ENCODE peak calls at places on chromosomes 6 and 20, in nine cellular contexts. R is brain microvascular endothelial cell; V is A549; T is CD8-positive, alpha-beta T cell; P is astrocyte of the spinal cord; B is HFF-Myc; H is DND-41; A is cardiac fibroblast; C is breast epithelium. N is an unnamed sample.

GRCh38 chr20:63699466-63700198 is 3.2 kb downstream of the TNFRSF6B start:
- DNase-seq in R (no peak), V (no peak), T (no peak), P (no peak), B (no peak), H (no peak), A (no peak), C (no peak), N (no peak)

GRCh38 chr6:19231878-19232519 is 605.2 kb upstream of the ID4 start:
- DNase-seq in R (no peak), V (no peak), T (no peak), P (no peak), B (no peak), H (no peak), A (no peak), C (no peak), N (no peak)

GRCh38 chr6:91485047-91485446 is 898.2 kb upstream of the MAP3K7 start:
- DNase-seq in R (no peak), V (no peak), T (no peak), P (no peak), B (no peak), H (no peak), A (no peak), C (no peak), N (no peak)

GRCh38 chr6:146550911-146551310 is 7.3 kb downstream of the RAB32 start:
- DNase-seq in R (no peak), V (no peak), T (no peak), P (no peak), B (no peak), H (no peak), A (peak), C (no peak), N (no peak)

GRCh38 chr6:13488015-13488895 is 855 bp upstream of the GFOD1 start:
- DNase-seq in R (peak), V (no peak), T (no peak), P (no peak), B (no peak), H (no peak), A (peak), C (no peak), N (no peak)

GRCh38 chr6:125804264-125804663 is 13.5 kb downstream of the NCOA7 start:
- DNase-seq in R (no peak), V (no peak), T (no peak), P (no peak), B (no peak), H (no peak), A (no peak), C (no peak), N (no peak)

GRCh38 chr20:53867741-53868351 is 202.5 kb downstream of the BCAS1 start:
- DNase-seq in R (no peak), V (no peak), T (no peak), P (no peak), B (no peak), H (no peak), A (no peak), C (no peak), N (no peak)

GRCh38 chr20:24766826-24767622 is 182.0 kb upstream of the CST7 start:
- DNase-seq in R (no peak), V (no peak), T (no peak), P (no peak), B (no peak), H (no peak), A (no peak), C (peak), N (no peak)

GRCh38 chr20:51536116-51537069 is 6.1 kb downstream of the NFATC2 start:
- DNase-seq in R (no peak), V (no peak), T (no peak), P (no peak), B (no peak), H (no peak), A (no peak), C (no peak), N (no peak)

GRCh38 chr6:30719356-30719755 is 796 bp upstream of the TUBB start:
- DNase-seq in R (no peak), V (no peak), T (no peak), P (no peak), B (no peak), H (peak), A (no peak), C (no peak), N (no peak)

GRCh38 chr6:144920391-144920983 is 635.4 kb downstream of the UTRN start:
- DNase-seq in R (no peak), V (no peak), T (no peak), P (no peak), B (no peak), H (no peak), A (no peak), C (no peak), N (no peak)

GRCh38 chr6:3885262-3886036 is 36.3 kb downstream of the FAM50B start:
- DNase-seq in R (no peak), V (peak), T (no peak), P (no peak), B (no peak), H (no peak), A (peak), C (no peak), N (no peak)

GRCh38 chr6:110490110-110490509 is 13.7 kb upstream of the SLC22A16 start:
- DNase-seq in R (no peak), V (no peak), T (no peak), P (no peak), B (no peak), H (no peak), A (no peak), C (no peak), N (no peak)

GRCh38 chr20:34473262-34473883 is 42.8 kb upstream of the DYNLRB1 start:
- DNase-seq in R (peak), V (peak), T (no peak), P (peak), B (peak), H (peak), A (peak), C (no peak), N (no peak)
- TF ChIP-seq CTCF in R (peak), V (peak), T (no peak), P (peak), B (peak), H (peak), A (peak), C (no peak), N (peak)

GRCh38 chr6:41425511-41425910 is 90.1 kb downstream of the NCR2 start:
- DNase-seq in R (no peak), V (no peak), T (no peak), P (no peak), B (no peak), H (no peak), A (no peak), C (no peak), N (no peak)

GRCh38 chr6:41427642-41428401 is 92.4 kb downstream of the NCR2 start:
- DNase-seq in R (no peak), V (no peak), T (no peak), P (no peak), B (no peak), H (no peak), A (no peak), C (no peak), N (no peak)

GRCh38 chr6:41426438-41426851 is 91.0 kb downstream of the NCR2 start:
- DNase-seq in R (no peak), V (no peak), T (no peak), P (peak), B (no peak), H (no peak), A (no peak), C (no peak), N (no peak)

GRCh38 chr6:41428402-41428994 is 93.1 kb downstream of the NCR2 start:
- DNase-seq in R (no peak), V (no peak), T (no peak), P (peak), B (no peak), H (no peak), A (no peak), C (no peak), N (no peak)

DNA sequence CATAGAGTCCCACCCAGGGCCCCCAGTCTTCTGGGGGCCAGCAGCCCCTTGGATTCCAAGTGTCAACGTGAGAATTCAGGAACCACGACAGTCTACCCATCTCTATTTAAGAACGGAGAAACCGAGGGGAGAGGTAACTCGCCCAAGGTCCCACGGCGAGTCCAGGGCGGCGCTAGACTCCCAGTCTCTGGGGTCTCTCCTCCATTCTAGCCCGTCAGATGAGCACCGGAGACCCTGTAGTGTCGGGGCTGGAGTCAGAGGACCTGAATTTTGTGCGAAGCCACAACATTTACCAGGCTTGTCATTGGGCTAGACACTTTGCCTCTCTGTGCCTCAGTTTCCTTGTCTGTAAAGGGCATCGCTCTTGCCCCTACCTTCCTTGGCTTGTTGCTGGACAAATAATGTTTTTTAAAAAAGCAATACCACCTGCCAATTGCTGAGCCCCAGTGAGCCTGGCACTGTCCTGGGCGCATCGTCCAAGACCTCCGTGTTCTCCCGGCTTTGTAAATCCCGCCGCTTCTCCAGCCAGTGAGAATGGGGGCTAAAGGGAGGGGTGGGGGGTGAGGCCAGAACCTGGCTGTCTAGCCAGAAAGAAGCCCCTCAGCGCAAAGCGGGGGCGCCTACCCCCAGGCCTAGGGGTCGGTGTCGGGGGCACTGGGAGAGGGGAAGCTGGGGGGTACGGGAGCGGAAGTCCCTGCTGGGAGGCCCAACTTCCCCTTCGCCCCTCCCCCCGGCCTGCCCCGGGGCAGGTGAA is 91.7 kb downstream of the NCR2 start:
- DNase-seq in R (no peak), V (no peak), T (no peak), P (no peak), B (no peak), H (no peak), A (no peak), C (no peak), N (no peak)
- TF ChIP-seq CTCF in R (no peak), V (no peak), T (no peak), P (no peak), B (no peak), H (no peak), A (no peak), C (no peak), N (no peak)

GRCh38 chr6:88166493-88166900 is 350 bp upstream of the CNR1 start:
- DNase-seq in R (no peak), V (no peak), T (no peak), P (no peak), B (no peak), H (no peak), A (peak), C (no peak), N (no peak)

GRCh38 chr6:88166901-88167624 is 916 bp upstream of the CNR1 start:
- DNase-seq in R (no peak), V (no peak), T (no peak), P (no peak), B (no peak), H (no peak), A (no peak), C (no peak), N (no peak)

GRCh38 chr6:88165087-88165876 is 865 bp downstream of the CNR1 start:
- DNase-seq in R (no peak), V (no peak), T (no peak), P (no peak), B (no peak), H (no peak), A (peak), C (no peak), N (no peak)

GRCh38 chr6:88167625-88167937 is 1.4 kb upstream of the CNR1 start:
- DNase-seq in R (no peak), V (no peak), T (no peak), P (no peak), B (no peak), H (no peak), A (no peak), C (no peak), N (no peak)

DNA sequence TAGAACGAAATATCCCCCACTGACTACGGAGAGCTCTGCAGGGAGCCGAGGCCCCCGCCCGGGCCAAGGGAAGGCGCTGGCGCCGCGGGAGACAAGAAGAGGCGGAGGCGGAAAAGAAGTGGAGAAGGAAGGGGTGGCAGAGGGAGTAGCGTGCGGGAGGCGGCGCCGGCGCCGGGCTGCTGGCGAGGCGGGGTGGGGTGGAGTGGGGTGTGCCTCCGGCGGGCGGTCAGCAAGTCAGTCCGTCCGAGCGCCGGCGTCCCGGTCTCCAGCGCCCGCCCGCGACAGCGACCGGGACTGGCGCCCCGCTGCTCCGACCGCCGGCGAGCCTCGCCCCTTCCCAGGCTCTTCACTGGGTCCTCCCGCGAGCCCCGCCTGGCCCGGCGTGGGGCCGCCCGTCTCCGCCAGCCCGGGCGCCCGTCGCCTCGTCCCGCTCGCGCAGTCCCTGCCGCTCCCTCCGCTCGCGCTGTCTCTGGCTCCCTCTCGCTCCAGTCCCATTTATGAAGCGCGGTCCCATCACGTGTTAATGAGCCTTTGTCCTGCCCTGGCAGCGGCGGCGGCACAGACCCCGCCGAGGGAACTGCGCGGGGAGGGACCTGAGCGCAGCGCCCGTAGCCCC is at the start of gene CNR1:
- DNase-seq in R (peak), V (peak), T (no peak), P (no peak), B (no peak), H (no peak), A (peak), C (no peak), N (no peak)
- TF ChIP-seq CTCF in R (no peak), V (peak), T (no peak), P (no peak), B (no peak), H (no peak), A (no peak), C (no peak), N (no peak)

GRCh38 chr6:25220853-25221252 is 58.3 kb upstream of the CARMIL1 start:
- DNase-seq in R (no peak), V (no peak), T (no peak), P (no peak), B (no peak), H (no peak), A (no peak), C (no peak), N (no peak)

GRCh38 chr6:25222006-25222715 is 57.0 kb upstream of the CARMIL1 start:
- DNase-seq in R (no peak), V (no peak), T (no peak), P (no peak), B (no peak), H (no peak), A (no peak), C (no peak), N (no peak)

GRCh38 chr6:25224237-25224636 is 54.9 kb upstream of the CARMIL1 start:
- DNase-seq in R (no peak), V (no peak), T (no peak), P (no peak), B (no peak), H (peak), A (no peak), C (no peak), N (no peak)

GRCh38 chr6:25219581-25220249 is 59.5 kb upstream of the CARMIL1 start:
- DNase-seq in R (no peak), V (no peak), T (no peak), P (no peak), B (no peak), H (no peak), A (no peak), C (no peak), N (no peak)

GRCh38 chr6:25223421-25224052 is 55.6 kb upstream of the CARMIL1 start:
- DNase-seq in R (peak), V (peak), T (peak), P (peak), B (no peak), H (peak), A (peak), C (peak), N (no peak)
- TF ChIP-seq CTCF in R (peak), V (peak), T (peak), P (peak), B (peak), H (peak), A (peak), C (peak), N (peak)

GRCh38 chr6:140001851-140002301 is 627.4 kb upstream of the CITED2 start:
- DNase-seq in R (no peak), V (no peak), T (no peak), P (peak), B (peak), H (no peak), A (peak), C (no peak), N (no peak)

GRCh38 chr6:139990865-139991264 is 616.4 kb upstream of the CITED2 start:
- DNase-seq in R (peak), V (no peak), T (no peak), P (peak), B (no peak), H (no peak), A (peak), C (no peak), N (no peak)

GRCh38 chr6:140001005-140001404 is 626.6 kb upstream of the CITED2 start:
- DNase-seq in R (no peak), V (no peak), T (no peak), P (no peak), B (no peak), H (no peak), A (no peak), C (no peak), N (no peak)

GRCh38 chr6:139996253-139996834 is 621.9 kb upstream of the CITED2 start:
- DNase-seq in R (no peak), V (no peak), T (no peak), P (no peak), B (no peak), H (no peak), A (peak), C (no peak), N (no peak)
- TF ChIP-seq CTCF in R (peak), V (no peak), T (no peak), P (no peak), B (no peak), H (no peak), A (no peak), C (no peak), N (peak)

GRCh38 chr6:116447496-116448011 is 13.6 kb upstream of the CALHM6 start:
- DNase-seq in R (peak), V (no peak), T (no peak), P (peak), B (no peak), H (no peak), A (peak), C (no peak), N (no peak)
- TF ChIP-seq CTCF in R (no peak), V (no peak), T (no peak), P (no peak), B (no peak), H (no peak), A (no peak), C (no peak), N (no peak)

N was measured in D721Med.